ENCODE peak calls at places on chromosomes 13 and 19, in six cellular contexts. One of them, this sample, is unnamed. For H3K4me1, the result is how much of the 10 kb centered on the place peaks cover.

GRCh38 chr13:47168086-47168485 is 271.2 kb upstream of the HTR2A start:
- DNase-seq in spleen: no peak
- DNase-seq in lower lobe of right lung: no peak
- DNase-seq in right lobe of liver: no peak
- DNase-seq in neuronal stem cell: no peak
- DNase-seq in PC-3: peak
- DNase-seq in this sample: no peak

GRCh38 chr19:14055396-14055795 is 6.5 kb downstream of the PALM3 start:
- DNase-seq in spleen: no peak
- DNase-seq in right lobe of liver: no peak
- DNase-seq in lower lobe of right lung: no peak
- DNase-seq in neuronal stem cell: no peak
- DNase-seq in PC-3: no peak
- DNase-seq in this sample: no peak

GRCh38 chr19:47098608-47099007 is 15.0 kb downstream of the ZC3H4 start:
- DNase-seq in neuronal stem cell: no peak
- DNase-seq in spleen: peak
- DNase-seq in PC-3: no peak
- DNase-seq in lower lobe of right lung: no peak
- DNase-seq in right lobe of liver: no peak
- DNase-seq in this sample: no peak

GRCh38 chr19:55447421-55448174 is 4.5 kb upstream of the SHISA7 start:
- DNase-seq in lower lobe of right lung: no peak
- DNase-seq in PC-3: peak
- DNase-seq in spleen: no peak
- DNase-seq in right lobe of liver: no peak
- DNase-seq in neuronal stem cell: no peak
- DNase-seq in this sample: no peak

GRCh38 chr19:46466536-46467199 is 4.7 kb downstream of the PNMA8A start:
- DNase-seq in lower lobe of right lung: no peak
- DNase-seq in spleen: no peak
- DNase-seq in PC-3: peak
- DNase-seq in right lobe of liver: no peak
- DNase-seq in neuronal stem cell: no peak
- DNase-seq in this sample: no peak

GRCh38 chr19:41323023-41323422 is 13.1 kb downstream of the CCDC97 start:
- DNase-seq in spleen: no peak
- DNase-seq in neuronal stem cell: no peak
- DNase-seq in PC-3: no peak
- DNase-seq in lower lobe of right lung: no peak
- DNase-seq in right lobe of liver: no peak
- DNase-seq in this sample: peak

GRCh38 chr19:3459322-3459881 is 20.9 kb downstream of the SMIM24 start:
- DNase-seq in spleen: no peak
- DNase-seq in right lobe of liver: peak
- DNase-seq in neuronal stem cell: no peak
- DNase-seq in lower lobe of right lung: peak
- DNase-seq in PC-3: no peak
- DNase-seq in this sample: no peak

GRCh38 chr19:52896431-52897148 is 845 bp downstream of the ZNF320 start:
- DNase-seq in lower lobe of right lung: peak
- DNase-seq in spleen: no peak
- DNase-seq in right lobe of liver: no peak
- DNase-seq in neuronal stem cell: peak
- DNase-seq in PC-3: peak
- DNase-seq in this sample: no peak

GRCh38 chr19:13033819-13034611 is 38.7 kb downstream of the NFIX start:
- DNase-seq in PC-3: peak
- DNase-seq in neuronal stem cell: no peak
- DNase-seq in right lobe of liver: peak
- DNase-seq in lower lobe of right lung: peak
- DNase-seq in spleen: no peak
- DNase-seq in this sample: peak

GRCh38 chr13:61286148-61286745 is 129.4 kb downstream of the PCDH20 start:
- DNase-seq in neuronal stem cell: peak
- DNase-seq in lower lobe of right lung: no peak
- DNase-seq in spleen: no peak
- DNase-seq in right lobe of liver: no peak
- DNase-seq in PC-3: peak
- DNase-seq in this sample: no peak

DNA sequence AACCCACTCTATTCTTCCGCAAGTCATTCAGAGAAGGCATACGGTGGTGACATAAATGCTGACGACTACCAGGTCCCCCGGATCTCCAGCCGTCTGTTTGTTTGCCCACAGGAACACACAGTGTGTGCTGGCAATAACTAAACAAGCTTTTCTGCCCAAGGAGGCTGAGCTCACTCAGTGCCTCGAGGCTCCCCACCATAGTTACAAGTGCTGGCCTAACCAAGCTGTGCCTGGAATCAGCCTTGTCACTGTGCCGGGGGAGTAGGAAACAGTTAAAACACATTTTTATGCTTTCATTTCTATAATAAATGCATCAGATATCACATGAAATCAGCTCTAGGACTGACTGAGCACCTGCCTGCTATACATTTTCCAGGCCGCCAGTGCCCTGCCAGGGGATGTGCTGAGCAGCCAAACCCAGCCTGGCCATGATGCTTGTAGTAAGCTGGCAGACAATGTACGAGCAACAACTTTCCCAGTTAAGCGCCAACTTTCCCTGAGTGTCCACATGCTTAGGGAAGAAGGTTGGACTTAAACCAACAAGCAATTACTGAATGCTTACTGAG is 28.1 kb downstream of the BRD4 start:
- DNase-seq in neuronal stem cell: no peak
- DNase-seq in right lobe of liver: no peak
- DNase-seq in PC-3: peak
- DNase-seq in lower lobe of right lung: no peak
- DNase-seq in spleen: no peak
- DNase-seq in this sample: no peak
- H3K4me1 ChIP-seq in neuronal stem cell: under half
- H3K4me1 ChIP-seq in right lobe of liver: half or more
- H3K4me1 ChIP-seq in PC-3: under half
- H3K4me1 ChIP-seq in lower lobe of right lung: half or more
- H3K4me1 ChIP-seq in spleen: half or more
- H3K4me1 ChIP-seq in this sample: half or more

DNA sequence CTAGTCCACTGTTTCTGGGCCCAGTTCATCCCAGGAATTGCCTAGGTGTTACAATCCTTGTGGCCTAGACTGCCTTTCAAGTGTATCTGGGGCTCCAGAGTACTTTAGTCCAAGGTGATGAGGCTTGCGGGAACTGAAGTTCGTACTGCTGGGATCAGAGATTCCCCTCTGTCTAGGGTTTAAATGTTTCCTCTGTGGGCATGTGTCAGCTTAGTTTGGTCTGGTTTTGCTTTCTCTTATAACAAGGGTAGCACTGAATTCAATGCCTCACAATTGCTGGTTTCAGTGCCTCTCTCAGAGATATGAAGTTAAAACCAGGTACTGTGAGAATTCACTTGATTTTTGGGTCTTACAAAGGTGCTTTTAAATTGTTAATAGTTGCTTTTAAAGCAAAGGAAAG is 30.8 kb downstream of the RGCC start:
- DNase-seq in neuronal stem cell: no peak
- DNase-seq in lower lobe of right lung: no peak
- DNase-seq in PC-3: no peak
- DNase-seq in right lobe of liver: no peak
- DNase-seq in spleen: no peak
- DNase-seq in this sample: no peak
- H3K27ac ChIP-seq in neuronal stem cell: no peak
- H3K27ac ChIP-seq in lower lobe of right lung: no peak
- H3K27ac ChIP-seq in PC-3: no peak
- H3K27ac ChIP-seq in right lobe of liver: no peak
- H3K27ac ChIP-seq in spleen: no peak
- H3K27ac ChIP-seq in this sample: no peak

GRCh38 chr19:2173841-2174577 is 10.3 kb downstream of the DOT1L start:
- DNase-seq in spleen: no peak
- DNase-seq in PC-3: no peak
- DNase-seq in right lobe of liver: peak
- DNase-seq in neuronal stem cell: no peak
- DNase-seq in lower lobe of right lung: no peak
- DNase-seq in this sample: no peak

GRCh38 chr19:2176336-2176994 is 12.7 kb downstream of the DOT1L start:
- DNase-seq in spleen: no peak
- DNase-seq in right lobe of liver: no peak
- DNase-seq in lower lobe of right lung: peak
- DNase-seq in neuronal stem cell: no peak
- DNase-seq in PC-3: peak
- DNase-seq in this sample: no peak

GRCh38 chr19:2173388-2173787 is 9.7 kb downstream of the DOT1L start:
- DNase-seq in spleen: no peak
- DNase-seq in lower lobe of right lung: no peak
- DNase-seq in PC-3: no peak
- DNase-seq in neuronal stem cell: no peak
- DNase-seq in right lobe of liver: no peak
- DNase-seq in this sample: no peak

GRCh38 chr19:2179095-2179494 is 15.4 kb downstream of the DOT1L start:
- DNase-seq in PC-3: no peak
- DNase-seq in right lobe of liver: no peak
- DNase-seq in neuronal stem cell: no peak
- DNase-seq in lower lobe of right lung: no peak
- DNase-seq in spleen: no peak
- DNase-seq in this sample: no peak

DNA sequence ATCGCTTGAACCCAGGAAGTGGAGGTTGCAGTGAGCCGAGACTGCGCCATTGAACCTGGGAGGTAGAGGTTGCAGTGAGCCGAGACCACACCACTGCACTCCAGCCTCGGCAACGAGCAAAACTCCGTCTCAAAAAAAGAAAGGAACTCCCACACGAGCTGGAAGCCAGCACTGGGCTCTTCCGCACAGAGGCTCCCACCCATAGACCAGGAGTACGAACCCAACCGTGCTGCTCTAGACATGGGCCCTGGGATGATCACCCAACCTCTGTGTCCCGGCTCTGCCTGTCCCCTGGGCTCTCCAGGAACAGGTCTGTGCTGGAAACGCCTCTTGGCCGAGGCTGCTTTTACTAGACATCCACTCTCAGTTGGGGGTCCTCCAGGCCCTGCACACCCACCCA is 12.0 kb downstream of the DOT1L start:
- DNase-seq in PC-3: no peak
- DNase-seq in neuronal stem cell: no peak
- DNase-seq in spleen: no peak
- DNase-seq in right lobe of liver: no peak
- DNase-seq in lower lobe of right lung: no peak
- DNase-seq in this sample: no peak
- H3K4me1 ChIP-seq in PC-3: under half
- H3K4me1 ChIP-seq in neuronal stem cell: under half
- H3K4me1 ChIP-seq in spleen: under half
- H3K4me1 ChIP-seq in right lobe of liver: under half
- H3K4me1 ChIP-seq in lower lobe of right lung: under half
- H3K4me1 ChIP-seq in this sample: under half

DNA sequence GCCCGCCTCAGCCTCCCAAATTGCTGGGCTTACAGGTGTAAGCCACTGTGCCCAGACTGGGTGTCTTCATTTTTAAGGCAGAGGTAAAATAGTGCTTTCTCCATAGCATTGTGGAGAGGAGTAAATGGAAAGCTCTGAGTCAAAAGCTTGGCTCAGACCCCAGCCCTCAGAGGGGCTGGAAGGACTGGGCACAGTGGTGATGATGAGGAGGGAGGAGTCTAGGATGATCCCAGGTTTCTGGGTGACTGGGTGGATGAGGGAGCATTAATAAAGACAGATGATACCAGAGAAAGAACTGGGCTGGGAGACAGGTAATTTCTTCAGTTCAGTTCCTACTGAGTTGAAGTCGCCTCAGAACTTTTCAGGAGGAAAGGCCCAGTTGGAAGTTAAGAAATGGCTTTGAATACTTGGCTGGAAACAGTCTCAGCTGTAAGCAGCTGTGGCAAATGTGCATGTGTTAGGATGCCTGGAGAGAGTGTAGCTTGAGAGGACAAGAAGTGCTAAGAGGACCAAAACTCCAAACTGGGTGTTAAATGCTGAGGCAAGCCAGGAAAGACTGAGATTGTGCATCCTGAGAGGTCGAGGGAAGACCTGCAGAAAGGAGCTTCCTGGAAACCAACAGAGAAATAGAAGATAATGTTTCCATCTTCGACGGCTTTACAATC is 37.1 kb upstream of the MEDAG start:
- DNase-seq in spleen: no peak
- DNase-seq in PC-3: no peak
- DNase-seq in lower lobe of right lung: no peak
- DNase-seq in right lobe of liver: no peak
- DNase-seq in neuronal stem cell: no peak
- DNase-seq in this sample: no peak
- H3K27ac ChIP-seq in spleen: no peak
- H3K27ac ChIP-seq in PC-3: no peak
- H3K27ac ChIP-seq in lower lobe of right lung: peak
- H3K27ac ChIP-seq in right lobe of liver: no peak
- H3K27ac ChIP-seq in neuronal stem cell: no peak
- H3K27ac ChIP-seq in this sample: peak

DNA sequence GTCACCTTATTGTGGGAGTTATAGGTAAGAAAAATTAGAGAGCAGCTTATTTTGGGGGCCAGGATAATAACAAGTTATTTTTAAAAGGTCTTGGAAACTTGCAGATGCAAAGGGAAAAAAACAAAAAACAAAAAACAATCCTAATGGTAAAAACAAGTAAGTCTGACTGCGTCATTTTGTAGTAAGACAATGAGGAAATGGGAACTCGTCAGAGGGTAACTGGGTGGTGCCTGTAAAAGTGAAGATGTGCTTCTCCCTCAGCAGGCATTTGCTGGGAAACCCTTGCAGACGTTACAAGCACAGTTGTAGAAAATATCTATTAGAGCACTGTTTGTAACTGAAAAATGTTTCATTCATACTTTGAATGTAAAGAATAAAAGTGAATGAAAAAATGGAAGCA is 2.2 kb upstream of the TNFSF13B start:
- DNase-seq in spleen: no peak
- DNase-seq in neuronal stem cell: no peak
- DNase-seq in PC-3: no peak
- DNase-seq in right lobe of liver: no peak
- DNase-seq in lower lobe of right lung: no peak
- DNase-seq in this sample: no peak
- H3K4me1 ChIP-seq in spleen: under half
- H3K4me1 ChIP-seq in neuronal stem cell: under half
- H3K4me1 ChIP-seq in PC-3: under half
- H3K4me1 ChIP-seq in right lobe of liver: under half
- H3K4me1 ChIP-seq in lower lobe of right lung: under half
- H3K4me1 ChIP-seq in this sample: under half

GRCh38 chr19:15640904-15641597 is 354 bp downstream of the CYP4F3 start:
- DNase-seq in lower lobe of right lung: no peak
- DNase-seq in neuronal stem cell: no peak
- DNase-seq in right lobe of liver: peak
- DNase-seq in spleen: no peak
- DNase-seq in PC-3: no peak
- DNase-seq in this sample: no peak
- H3K27ac ChIP-seq in lower lobe of right lung: no peak
- H3K27ac ChIP-seq in neuronal stem cell: no peak
- H3K27ac ChIP-seq in right lobe of liver: peak
- H3K27ac ChIP-seq in spleen: peak
- H3K27ac ChIP-seq in PC-3: no peak
- H3K27ac ChIP-seq in this sample: no peak

GRCh38 chr13:25689539-25689938 is 317.8 kb downstream of the ATP8A2 start:
- DNase-seq in spleen: no peak
- DNase-seq in lower lobe of right lung: no peak
- DNase-seq in neuronal stem cell: no peak
- DNase-seq in right lobe of liver: no peak
- DNase-seq in PC-3: no peak
- DNase-seq in this sample: no peak
- H3K4me1 ChIP-seq in spleen: under half
- H3K4me1 ChIP-seq in lower lobe of right lung: under half
- H3K4me1 ChIP-seq in neuronal stem cell: under half
- H3K4me1 ChIP-seq in right lobe of liver: under half
- H3K4me1 ChIP-seq in PC-3: under half
- H3K4me1 ChIP-seq in this sample: under half